ENCODE peak calls at places on chromosomes 6 and 20, in four cellular contexts. L is SK-N-SH, O is HCT116, F is K562. Y is an unnamed sample.

GRCh38 chr6:33377166-33377565 is 14.5 kb upstream of the KIFC1 start:
- DNase-seq in O (no peak), L (no peak), F (no peak), Y (no peak)

GRCh38 chr20:16020971-16021370 is 552.3 kb downstream of the KIF16B start:
- DNase-seq in L (no peak), F (no peak), O (no peak), Y (no peak)

GRCh38 chr20:4973330-4974097 is 27.8 kb downstream of the SLC23A2 start:
- DNase-seq in L (no peak), F (no peak), O (no peak), Y (peak)

GRCh38 chr6:57205550-57206328 is 16.4 kb downstream of the RAB23 start:
- DNase-seq in F (no peak), O (no peak), L (no peak), Y (no peak)

GRCh38 chr6:101391772-101392560 is 1.5 kb upstream of the GRIK2 start:
- DNase-seq in O (no peak), F (no peak), L (no peak), Y (no peak)

GRCh38 chr6:20669571-20670314 is 135.5 kb downstream of the CDKAL1 start:
- DNase-seq in O (no peak), L (no peak), F (no peak), Y (no peak)

GRCh38 chr6:106520711-106521367 is 108.5 kb downstream of the RTN4IP1 start:
- DNase-seq in O (no peak), L (no peak), F (peak), Y (no peak)

GRCh38 chr6:6998194-6998569 is 109.6 kb upstream of the RREB1 start:
- DNase-seq in F (no peak), L (no peak), O (no peak), Y (no peak)

DNA sequence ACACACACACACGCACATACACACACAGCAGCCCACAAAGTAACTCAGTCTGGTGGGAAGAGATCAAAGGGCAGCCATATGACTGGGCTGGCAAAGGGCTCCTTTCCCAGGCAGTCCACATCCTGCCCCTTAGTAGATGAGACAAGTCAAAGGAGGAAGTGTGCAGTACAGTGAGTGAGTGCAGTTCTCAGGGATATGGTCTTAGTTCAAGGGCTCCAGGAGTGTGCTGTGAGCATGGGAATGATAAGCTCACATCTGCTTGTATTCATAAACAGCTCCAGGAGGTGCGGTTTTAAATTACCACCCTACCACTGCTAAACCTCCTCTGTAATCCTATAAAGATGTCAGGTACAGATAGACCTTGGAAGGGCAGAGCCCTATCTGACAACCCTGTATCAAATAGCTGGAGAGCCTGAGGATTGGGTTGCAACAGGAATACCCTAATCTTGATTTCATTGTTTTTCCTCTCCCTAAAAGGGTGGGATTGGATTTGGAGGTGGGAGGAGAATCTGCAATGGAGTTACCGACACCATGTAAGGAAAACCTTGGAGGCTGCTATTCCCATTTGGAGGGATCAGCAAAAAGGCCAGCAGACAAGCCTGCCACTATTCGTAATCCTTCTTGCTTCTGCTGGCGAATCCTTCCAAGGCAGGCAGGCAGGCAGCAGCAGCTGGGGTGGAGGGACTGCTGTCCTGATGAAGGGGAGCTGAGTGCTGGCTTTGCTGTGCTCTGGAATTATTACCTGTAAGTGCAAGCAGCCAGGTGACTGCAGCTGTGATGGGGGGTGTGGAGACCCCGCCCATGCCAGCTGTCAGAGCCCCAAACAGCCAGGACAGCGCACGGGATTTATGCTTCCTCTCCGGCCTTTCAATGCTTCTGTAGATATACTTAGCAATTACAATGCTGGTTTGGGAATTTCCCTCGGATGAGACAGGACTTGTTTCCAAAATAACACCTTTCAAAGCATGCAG is 342.7 kb downstream of the PRL start:
- DNase-seq in O (no peak), L (peak), F (peak), Y (peak)
- TF ChIP-seq ELF1 in O (no peak), L (no peak), F (no peak), Y (no peak)

GRCh38 chr20:37504404-37505096 is 16.5 kb upstream of the NNAT start:
- DNase-seq in O (no peak), L (no peak), F (no peak), Y (no peak)
- TF ChIP-seq ELF1 in O (no peak), L (no peak), F (no peak), Y (no peak)

GRCh38 chr6:170163405-170164170 is 127.3 kb downstream of the DLL1 start:
- DNase-seq in O (no peak), F (no peak), L (no peak), Y (no peak)

GRCh38 chr6:170160628-170161611 is 130.0 kb downstream of the DLL1 start:
- DNase-seq in L (no peak), O (no peak), F (no peak), Y (no peak)

GRCh38 chr6:170162771-170163404 is 128.0 kb downstream of the DLL1 start:
- DNase-seq in F (no peak), L (no peak), O (no peak), Y (no peak)

GRCh38 chr6:170160031-170160627 is 130.7 kb downstream of the DLL1 start:
- DNase-seq in F (peak), O (peak), L (no peak), Y (no peak)

DNA sequence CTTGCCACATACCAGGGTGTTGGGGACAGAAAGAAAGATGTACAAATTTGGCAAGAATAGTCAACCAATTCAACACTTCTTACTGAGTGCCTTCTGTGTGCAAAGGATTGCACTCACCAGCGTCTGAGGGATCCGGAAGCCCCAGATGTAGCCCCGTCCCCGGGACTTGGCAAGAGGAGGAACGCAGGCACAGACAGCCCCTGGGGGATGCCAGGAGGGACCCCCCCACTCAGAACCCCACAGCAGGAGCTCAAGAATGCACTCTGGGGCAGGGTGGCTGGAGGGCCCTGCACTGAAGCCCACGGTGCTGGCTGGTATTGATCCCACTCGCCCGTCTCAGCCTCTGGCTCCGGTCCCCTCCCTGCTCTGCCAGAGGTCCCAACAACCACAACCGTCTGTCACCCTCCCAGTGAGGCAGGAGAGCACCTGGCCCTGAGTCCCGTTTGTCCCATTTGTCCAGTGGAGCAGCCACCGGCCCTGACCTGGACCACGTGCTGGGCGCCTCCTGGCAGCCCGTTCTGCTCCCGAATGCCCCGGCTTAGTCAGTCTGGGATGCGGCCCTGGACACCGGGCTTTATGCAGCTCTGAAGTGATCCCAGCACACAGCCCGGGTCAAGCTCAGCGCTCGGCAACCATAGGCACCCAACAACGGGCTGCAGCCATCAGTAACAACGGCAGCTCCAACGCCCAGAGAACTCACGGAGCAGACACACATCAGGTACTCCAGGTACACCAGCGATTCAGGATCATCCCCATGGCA is 128.7 kb downstream of the DLL1 start:
- DNase-seq in O (no peak), F (no peak), L (no peak), Y (no peak)
- TF ChIP-seq ELF1 in O (no peak), F (no peak), L (no peak), Y (no peak)

GRCh38 chr6:147974376-147974775 is 368.3 kb upstream of the SASH1 start:
- DNase-seq in F (no peak), O (no peak), L (no peak), Y (peak)
- TF ChIP-seq ELF1 in F (no peak), O (no peak), L (no peak), Y (no peak)

GRCh38 chr6:156909212-156910010 is 132.2 kb downstream of the ARID1B start:
- DNase-seq in O (no peak), L (no peak), F (no peak), Y (no peak)
- TF ChIP-seq ELF1 in O (no peak), L (no peak), F (no peak), Y (no peak)

DNA sequence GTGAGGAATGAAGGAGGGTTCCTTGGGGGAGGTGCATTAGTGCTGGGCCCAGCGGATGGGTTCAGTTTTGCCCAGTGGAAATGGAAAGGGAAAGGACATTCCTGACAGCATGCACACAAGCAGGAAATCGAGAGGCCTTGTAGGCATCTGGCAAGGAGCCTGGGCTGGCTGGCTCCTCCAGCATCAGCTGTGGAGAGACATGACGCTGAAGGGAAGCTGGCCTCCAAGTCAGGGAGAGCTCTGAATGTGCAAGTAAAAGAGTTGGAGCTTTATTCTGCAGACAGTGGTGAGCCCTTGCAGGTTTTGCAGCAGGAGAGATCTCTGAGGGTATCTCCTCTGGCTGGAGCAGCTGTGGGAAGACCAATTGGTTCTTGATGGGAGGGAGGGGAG is 154.3 kb downstream of the MRPL14 start:
- DNase-seq in O (no peak), L (no peak), F (no peak), Y (no peak)
- TF ChIP-seq ELF1 in O (no peak), L (no peak), F (no peak), Y (no peak)

DNA sequence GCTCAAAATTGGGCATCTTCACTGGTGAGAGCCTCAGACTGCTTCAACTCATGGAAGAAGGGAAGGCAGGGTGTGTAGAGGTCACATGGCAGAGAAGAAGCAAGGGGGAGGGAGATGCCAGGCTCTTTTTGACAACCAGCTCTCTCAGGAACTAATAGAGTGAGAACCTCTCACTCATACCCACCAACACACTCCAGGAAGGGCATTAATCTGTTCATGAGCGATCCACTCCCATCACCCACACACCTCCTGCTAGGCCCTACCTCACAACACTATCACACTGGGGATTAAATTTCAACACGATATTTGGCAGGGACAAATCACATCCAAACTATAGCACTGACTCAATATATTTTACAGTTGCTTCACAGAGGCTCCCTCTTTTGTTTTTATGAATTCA is 2.0 kb downstream of the MSH5 start:
- DNase-seq in O (no peak), F (no peak), L (no peak), Y (no peak)
- TF ChIP-seq ELF1 in O (no peak), F (no peak), L (no peak), Y (no peak)

DNA sequence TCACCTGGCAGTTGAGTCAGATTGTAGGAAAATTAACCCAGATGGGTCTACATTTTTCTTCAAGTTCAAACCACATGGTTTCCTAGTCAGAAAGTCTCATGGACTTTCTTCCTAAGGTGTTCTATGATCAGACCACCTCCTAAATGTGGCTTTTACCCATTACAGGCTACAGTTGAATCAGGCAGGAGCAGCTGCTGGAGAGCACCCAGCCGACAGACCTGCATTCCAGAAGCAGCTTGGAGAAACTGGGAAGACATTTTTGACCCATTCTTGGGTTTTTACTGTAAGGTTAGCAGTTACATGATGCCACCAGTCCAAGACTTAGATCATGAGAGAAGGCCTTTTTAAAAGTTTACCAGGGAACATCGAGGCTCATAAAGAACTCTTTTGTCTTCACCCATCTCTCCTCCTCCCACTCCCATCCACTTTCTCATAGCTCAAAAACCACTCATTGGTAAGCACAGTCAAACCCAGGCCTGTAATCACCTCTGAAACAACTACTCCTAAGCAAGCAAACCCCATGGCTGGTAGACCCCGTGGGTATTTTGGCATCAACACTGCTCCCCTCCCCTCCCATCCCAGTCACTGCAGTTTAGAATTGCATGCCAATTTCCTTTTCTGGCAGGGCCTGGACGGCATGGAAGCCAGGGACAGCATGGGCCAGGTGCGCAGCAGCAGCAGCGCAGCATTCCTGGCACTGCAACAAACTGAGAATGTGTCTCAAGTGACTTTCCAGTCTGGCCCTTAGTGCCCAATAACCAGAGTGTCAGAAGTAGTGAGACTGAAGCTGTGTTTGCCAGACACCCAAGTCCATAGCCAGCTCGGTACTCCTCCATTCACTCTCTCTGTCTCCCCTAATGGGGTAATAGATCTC is 113.6 kb downstream of the CLIC5 start:
- DNase-seq in L (no peak), F (no peak), O (no peak), Y (no peak)
- TF ChIP-seq ELF1 in L (no peak), F (no peak), O (no peak), Y (no peak)

DNA sequence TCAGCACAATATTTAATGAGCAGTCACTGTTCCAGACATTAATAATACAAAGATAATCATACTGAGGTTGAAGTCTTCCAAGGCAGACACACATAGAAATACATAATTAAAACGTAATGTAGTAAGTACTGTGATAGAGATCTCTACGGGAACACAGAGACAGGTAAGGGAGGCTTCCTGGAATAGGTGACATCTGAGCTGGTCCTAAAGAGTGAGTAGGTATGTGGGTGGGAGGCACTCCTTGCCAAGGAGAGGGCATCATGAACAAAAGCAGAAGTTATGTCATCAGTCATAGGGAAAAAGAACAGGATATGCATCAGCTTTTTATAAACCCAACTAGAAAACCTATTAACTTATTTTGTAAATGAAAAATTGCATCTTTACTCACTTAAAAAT is 110.0 kb downstream of the MAP7 start:
- DNase-seq in L (no peak), F (no peak), O (no peak), Y (no peak)
- TF ChIP-seq ELF1 in L (no peak), F (no peak), O (no peak), Y (no peak)

DNA sequence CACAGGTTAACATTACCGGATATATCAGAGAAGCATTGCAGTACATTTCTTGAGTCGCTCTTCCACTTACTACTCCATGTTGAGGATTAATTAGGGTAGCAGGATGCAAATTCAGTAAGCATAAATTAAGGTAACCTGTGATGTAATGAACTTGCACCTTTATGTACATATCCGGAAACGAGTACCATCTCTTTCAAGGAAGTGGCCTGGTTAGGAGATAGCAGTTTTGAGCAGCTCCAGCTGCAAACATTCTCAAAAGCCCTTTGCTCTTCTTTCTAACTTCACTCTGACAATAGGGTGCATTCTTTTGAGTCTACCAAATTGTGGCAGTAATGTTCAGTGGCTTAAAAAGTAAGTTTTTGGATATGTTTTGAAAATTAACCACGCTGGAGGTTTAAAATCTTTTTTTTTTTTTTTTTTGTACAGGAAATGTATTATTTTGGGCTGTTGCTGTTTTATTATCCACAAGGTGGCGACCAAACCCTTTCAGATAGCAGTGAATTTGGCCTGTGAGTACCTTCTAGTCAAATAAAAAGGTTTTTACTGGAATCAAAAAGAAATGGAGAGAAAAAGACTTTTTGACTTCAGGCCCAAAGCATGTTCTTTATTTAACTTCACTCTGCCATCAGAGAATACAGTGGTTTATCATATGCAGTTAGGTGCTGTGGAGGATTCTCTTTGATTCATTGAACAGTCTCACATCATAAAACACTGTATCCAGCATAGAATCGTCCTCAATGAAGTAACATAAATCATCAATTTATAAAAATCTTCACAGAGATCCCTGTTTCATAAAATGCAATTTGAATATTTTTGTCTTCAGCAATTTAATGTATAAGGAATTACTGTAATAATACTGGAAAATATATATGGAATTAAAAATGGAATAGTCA is 8.9 kb downstream of the FAM217B start:
- DNase-seq in L (peak), O (peak), F (peak), Y (peak)
- TF ChIP-seq ELF1 in L (no peak), O (no peak), F (peak), Y (no peak)